ENCODE peak calls at places on chromosomes 1 and 21, in seven cellular contexts. F is MM.1S, Q is GM23248, M is hepatocyte, V is HCT116, J is PC-3, I is GM23338. L is an unnamed sample.

GRCh38 chr21:39676054-39676771 is 63.5 kb downstream of the B3GALT5 start:
- DNase-seq in F (peak), Q (peak), M (peak), V (no peak), J (peak), I (no peak), L (peak)

GRCh38 chr1:39632491-39633417 is 6.7 kb downstream of the HEYL start:
- DNase-seq in F (no peak), Q (peak), M (peak), V (no peak), J (peak), I (peak), L (peak)

GRCh38 chr1:213742992-213743391 is 244.8 kb upstream of the PROX1 start:
- DNase-seq in F (no peak), Q (no peak), M (no peak), V (no peak), J (no peak), I (no peak), L (no peak)

GRCh38 chr1:117003253-117003875 is 1.8 kb downstream of the CD101 start:
- DNase-seq in F (no peak), Q (no peak), M (no peak), V (no peak), J (no peak), I (no peak), L (no peak)

GRCh38 chr1:205217418-205217817 is 5.9 kb upstream of the DSTYK start:
- DNase-seq in F (no peak), Q (no peak), M (no peak), V (no peak), J (no peak), I (no peak), L (no peak)

GRCh38 chr1:231540847-231541246 is 12.4 kb downstream of the TSNAX start:
- DNase-seq in F (no peak), Q (no peak), M (no peak), V (no peak), J (no peak), I (no peak), L (no peak)

GRCh38 chr1:45974541-45975269 is 157.7 kb downstream of the PIK3R3 start:
- DNase-seq in F (no peak), Q (no peak), M (peak), V (no peak), J (peak), I (no peak), L (no peak)

GRCh38 chr1:46303872-46304326 is 401 bp downstream of the UQCRH start:
- DNase-seq in F (no peak), Q (no peak), M (no peak), V (no peak), J (no peak), I (peak), L (no peak)

GRCh38 chr1:12610305-12610935 is 7.6 kb downstream of the DHRS3 start:
- DNase-seq in F (no peak), Q (peak), M (no peak), V (no peak), J (peak), I (no peak), L (no peak)

GRCh38 chr1:174204697-174205308 is 45.5 kb downstream of the RABGAP1L start:
- DNase-seq in F (no peak), Q (no peak), M (no peak), V (peak), J (peak), I (no peak), L (no peak)

GRCh38 chr1:59947047-59947938 is 20.7 kb upstream of the CYP2J2 start:
- DNase-seq in F (peak), Q (peak), M (peak), V (peak), J (peak), I (peak), L (peak)

GRCh38 chr1:207316622-207317510 is 4.6 kb upstream of the CD55 start:
- DNase-seq in F (no peak), Q (no peak), M (peak), V (peak), J (peak), I (peak), L (no peak)

GRCh38 chr1:184664042-184664659 is 90.5 kb downstream of the EDEM3 start:
- DNase-seq in F (peak), Q (peak), M (peak), V (peak), J (peak), I (peak), L (peak)

GRCh38 chr21:29295066-29295650 is 3.6 kb upstream of the BACH1 start:
- DNase-seq in F (no peak), Q (no peak), M (no peak), V (no peak), J (no peak), I (no peak), L (no peak)

GRCh38 chr1:208252126-208252853 is 8.1 kb upstream of the PLXNA2 start:
- DNase-seq in F (no peak), Q (peak), M (peak), V (no peak), J (peak), I (peak), L (peak)

GRCh38 chr21:45309069-45309521 is 21.4 kb upstream of the POFUT2 start:
- DNase-seq in F (peak), Q (peak), M (peak), V (no peak), J (peak), I (peak), L (peak)

GRCh38 chr1:113391643-113392271 is 1.4 kb downstream of the MAGI3 start:
- DNase-seq in F (peak), Q (peak), M (peak), V (no peak), J (peak), I (no peak), L (peak)

GRCh38 chr1:166814611-166815010 is 24.7 kb upstream of the POGK start:
- DNase-seq in F (no peak), Q (peak), M (peak), V (no peak), J (peak), I (no peak), L (no peak)

GRCh38 chr1:72051538-72051937 is 230.8 kb downstream of the NEGR1 start:
- DNase-seq in F (no peak), Q (peak), M (peak), V (no peak), J (peak), I (no peak), L (no peak)

GRCh38 chr1:19065526-19066247 is 109.2 kb upstream of the IFFO2 start:
- DNase-seq in F (no peak), Q (no peak), M (no peak), V (no peak), J (no peak), I (no peak), L (no peak)

GRCh38 chr1:220874201-220874655 is 5.0 kb upstream of the HLX start:
- DNase-seq in F (peak), Q (peak), M (peak), V (peak), J (peak), I (peak), L (peak)

GRCh38 chr1:246837418-246838117 is 94.2 kb downstream of the AHCTF1 start:
- DNase-seq in F (no peak), Q (no peak), M (no peak), V (no peak), J (no peak), I (no peak), L (no peak)

GRCh38 chr1:50622259-50622658 is 199.0 kb upstream of the DMRTA2 start:
- DNase-seq in F (no peak), Q (no peak), M (no peak), V (no peak), J (no peak), I (no peak), L (no peak)

GRCh38 chr1:155607708-155608107 is 2.3 kb upstream of the MSTO1 start:
- DNase-seq in F (peak), Q (no peak), M (no peak), V (no peak), J (no peak), I (no peak), L (no peak)

GRCh38 chr1:16905112-16905855 is 9.5 kb downstream of the RNU1-2 start:
- DNase-seq in F (peak), Q (peak), M (peak), V (peak), J (peak), I (peak), L (peak)

GRCh38 chr1:241640867-241641542 is 836 bp upstream of the CHML start:
- DNase-seq in F (peak), Q (no peak), M (peak), V (no peak), J (peak), I (no peak), L (no peak)

GRCh38 chr1:210653771-210654170 is 325.1 kb downstream of the HHAT start:
- DNase-seq in F (no peak), Q (no peak), M (no peak), V (peak), J (no peak), I (no peak), L (peak)

GRCh38 chr1:37811027-37811655 is 3.1 kb upstream of the YRDC start:
- DNase-seq in F (peak), Q (peak), M (peak), V (peak), J (peak), I (peak), L (peak)

GRCh38 chr1:221743416-221744208 is 1.7 kb upstream of the DUSP10 start:
- DNase-seq in F (no peak), Q (no peak), M (no peak), V (no peak), J (no peak), I (peak), L (no peak)

GRCh38 chr21:42392731-42393442 is 3.0 kb downstream of the TMPRSS3 start:
- DNase-seq in F (no peak), Q (no peak), M (no peak), V (no peak), J (peak), I (no peak), L (no peak)

DNA sequence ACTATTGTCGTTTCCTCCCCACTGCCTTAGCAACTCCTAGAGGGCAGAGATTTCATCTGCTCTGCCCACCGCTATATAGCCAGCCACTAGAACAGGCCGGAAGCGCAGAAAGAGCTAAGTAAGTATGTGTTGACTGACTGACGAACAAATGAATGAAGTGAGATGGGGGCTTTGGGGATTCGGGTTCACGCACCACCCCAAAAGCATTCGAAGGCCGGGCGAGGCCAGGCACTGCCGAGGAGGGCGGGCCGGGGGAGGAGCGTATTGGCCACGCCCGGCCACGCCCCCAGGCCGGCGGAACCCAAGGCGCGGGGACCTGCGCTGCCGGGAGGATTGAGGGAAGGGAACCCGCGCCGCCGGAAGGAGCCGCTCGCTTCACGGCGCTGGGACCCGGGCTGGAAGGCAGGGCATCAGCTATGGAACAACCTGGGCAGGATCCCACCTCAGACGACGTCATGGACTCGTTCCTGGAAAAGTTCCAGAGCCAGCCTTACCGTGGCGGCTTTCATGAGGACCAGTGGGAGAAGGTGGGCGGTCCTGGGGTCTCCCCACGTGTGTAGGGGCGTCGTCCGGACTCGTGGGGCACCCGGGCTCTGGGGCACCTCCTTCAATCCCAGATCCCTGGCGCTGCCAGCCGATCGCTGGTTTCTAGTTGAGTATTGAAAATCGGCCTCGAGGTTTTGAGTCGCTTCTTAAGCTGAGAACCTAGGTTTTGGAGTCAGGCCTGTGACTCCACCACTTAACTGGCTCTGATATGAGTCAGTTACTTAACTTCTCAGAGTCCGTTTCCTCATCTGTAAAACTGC is at the start of gene TTC4:
- DNase-seq in F (peak), Q (peak), M (peak), V (peak), J (peak), I (peak), L (peak)
- TF ChIP-seq EZH2phosphoT487 in F (no peak), Q (no peak), M (no peak), V (no peak), J (no peak), I (no peak), L (no peak)

DNA sequence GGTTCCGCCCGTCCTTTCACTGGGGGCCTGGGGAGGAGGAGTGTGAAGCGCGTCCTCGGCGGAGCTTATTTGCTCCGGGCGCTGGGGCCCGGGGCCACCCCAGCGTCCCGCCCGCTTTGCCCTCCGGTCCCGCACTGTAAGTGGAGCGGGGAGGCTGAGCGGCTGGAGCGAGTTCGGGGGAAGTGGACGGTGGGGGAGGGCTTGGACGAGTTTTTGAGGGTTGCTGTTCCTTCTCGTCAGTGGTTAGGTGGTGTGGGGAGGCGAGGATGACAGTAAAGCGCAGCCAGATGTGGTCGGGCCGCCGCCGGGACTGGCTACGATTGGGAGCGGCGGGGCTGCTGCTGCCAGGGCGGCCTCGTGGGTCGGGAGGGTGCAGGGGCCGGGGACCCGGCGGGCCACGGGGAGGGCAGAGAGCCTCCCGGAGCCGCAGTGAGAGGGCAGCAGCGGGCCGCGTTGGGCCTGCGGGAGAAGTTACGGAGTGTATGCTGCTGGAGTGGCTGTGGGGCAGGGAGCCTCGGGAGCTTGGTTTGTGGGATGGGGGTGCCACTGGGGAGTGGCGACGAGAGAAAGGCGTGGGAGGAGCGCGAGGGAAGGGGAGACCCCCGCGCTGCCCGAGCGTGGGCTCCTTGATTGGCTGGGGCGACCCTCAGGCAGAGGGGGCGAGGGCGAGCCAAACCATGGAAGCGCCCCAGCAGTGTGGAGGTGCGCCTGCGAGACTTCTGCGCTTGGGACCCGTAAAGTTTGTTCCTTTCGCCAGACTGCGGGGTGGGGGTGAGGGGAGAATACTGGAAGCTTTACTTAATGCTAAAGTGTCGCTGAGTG is 2.1 kb downstream of the ADGRL2 start:
- DNase-seq in F (peak), Q (peak), M (peak), V (no peak), J (no peak), I (peak), L (peak)
- TF ChIP-seq EZH2 in F (no peak), Q (no peak), M (no peak), V (no peak), J (peak), I (no peak), L (no peak)

DNA sequence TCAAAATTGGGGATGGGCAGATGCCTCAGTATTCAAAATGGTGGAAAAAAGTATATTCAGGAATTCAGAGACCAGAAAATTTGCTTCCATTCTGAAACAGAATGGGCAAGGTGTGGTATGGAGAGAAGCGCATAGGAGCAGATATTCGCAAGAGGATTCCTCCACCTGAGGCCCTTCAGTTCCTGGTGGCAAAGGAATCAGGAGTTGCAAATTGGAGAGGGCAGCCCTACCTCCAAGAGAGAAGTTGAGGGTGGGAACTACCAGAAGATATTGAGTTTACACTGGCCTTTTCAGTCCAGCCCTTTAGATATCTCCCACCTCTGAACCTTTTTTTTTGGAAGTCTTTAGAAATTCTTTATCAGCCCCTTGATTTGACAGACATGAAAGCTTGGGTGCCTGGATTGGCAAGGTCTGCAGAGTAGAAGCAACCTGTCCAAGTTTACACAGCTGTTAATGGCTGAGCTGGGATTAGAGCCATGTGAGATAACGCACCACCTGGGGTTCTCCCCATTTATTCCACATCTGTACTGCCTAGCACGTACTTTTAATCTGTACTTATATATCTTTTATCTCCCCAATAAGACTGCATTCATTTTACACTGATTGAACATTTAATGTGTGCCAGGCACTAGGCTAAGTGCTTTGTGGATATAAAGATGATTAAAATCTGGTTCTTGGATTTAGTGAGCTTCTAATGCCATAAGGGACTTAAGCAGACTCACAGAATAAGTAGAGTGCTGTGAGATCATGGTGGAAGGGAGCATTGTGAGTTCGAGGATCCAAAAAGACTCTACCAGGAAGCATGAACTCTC is 99.5 kb downstream of the NGF start:
- DNase-seq in F (no peak), Q (no peak), M (no peak), V (no peak), J (no peak), I (no peak), L (no peak)
- TF ChIP-seq EZH2phosphoT487 in F (no peak), Q (no peak), M (no peak), V (no peak), J (no peak), I (no peak), L (no peak)

GRCh38 chr1:942411-942821 is 16.6 kb downstream of the NOC2L start:
- DNase-seq in F (no peak), Q (peak), M (peak), V (no peak), J (no peak), I (peak), L (peak)

GRCh38 chr1:941588-942383 is 17.3 kb downstream of the NOC2L start:
- DNase-seq in F (peak), Q (peak), M (peak), V (no peak), J (peak), I (peak), L (peak)

GRCh38 chr1:939511-940107 is 15.9 kb downstream of the SAMD11 start:
- DNase-seq in F (no peak), Q (peak), M (no peak), V (no peak), J (no peak), I (no peak), L (no peak)

GRCh38 chr1:940121-941026 is 16.7 kb downstream of the SAMD11 start:
- DNase-seq in F (peak), Q (peak), M (peak), V (no peak), J (peak), I (peak), L (peak)

DNA sequence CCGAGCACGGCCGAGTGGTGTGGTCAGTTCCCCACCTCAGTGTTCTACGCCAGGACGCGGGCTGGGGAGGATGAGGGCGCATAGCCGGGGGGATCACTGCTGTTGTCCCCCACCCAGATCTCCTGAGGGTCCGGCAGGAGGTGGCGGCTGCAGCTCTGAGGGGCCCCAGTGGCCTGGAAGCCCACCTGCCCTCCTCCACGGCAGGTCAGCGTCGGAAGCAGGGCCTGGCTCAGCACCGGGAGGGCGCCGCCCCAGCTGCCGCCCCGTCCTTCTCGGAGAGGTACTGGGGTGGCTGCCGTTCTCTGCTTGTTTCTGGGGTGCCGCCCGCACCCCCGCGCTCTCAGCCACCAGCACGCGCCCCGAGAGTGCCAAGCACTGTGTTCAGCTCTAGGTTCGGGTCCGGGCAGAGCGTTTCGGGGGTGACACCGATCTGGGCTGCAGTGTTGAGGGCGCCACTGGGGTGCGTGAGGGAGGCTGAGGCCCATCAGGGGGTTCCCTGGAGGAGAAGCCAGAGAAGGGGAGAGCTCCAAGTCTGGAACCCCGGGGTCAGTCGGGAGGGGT is 17.4 kb downstream of the SAMD11 start:
- DNase-seq in F (no peak), Q (peak), M (no peak), V (no peak), J (no peak), I (no peak), L (no peak)
- TF ChIP-seq EZH2 in F (no peak), Q (no peak), M (peak), V (no peak), J (no peak), I (no peak), L (peak)

DNA sequence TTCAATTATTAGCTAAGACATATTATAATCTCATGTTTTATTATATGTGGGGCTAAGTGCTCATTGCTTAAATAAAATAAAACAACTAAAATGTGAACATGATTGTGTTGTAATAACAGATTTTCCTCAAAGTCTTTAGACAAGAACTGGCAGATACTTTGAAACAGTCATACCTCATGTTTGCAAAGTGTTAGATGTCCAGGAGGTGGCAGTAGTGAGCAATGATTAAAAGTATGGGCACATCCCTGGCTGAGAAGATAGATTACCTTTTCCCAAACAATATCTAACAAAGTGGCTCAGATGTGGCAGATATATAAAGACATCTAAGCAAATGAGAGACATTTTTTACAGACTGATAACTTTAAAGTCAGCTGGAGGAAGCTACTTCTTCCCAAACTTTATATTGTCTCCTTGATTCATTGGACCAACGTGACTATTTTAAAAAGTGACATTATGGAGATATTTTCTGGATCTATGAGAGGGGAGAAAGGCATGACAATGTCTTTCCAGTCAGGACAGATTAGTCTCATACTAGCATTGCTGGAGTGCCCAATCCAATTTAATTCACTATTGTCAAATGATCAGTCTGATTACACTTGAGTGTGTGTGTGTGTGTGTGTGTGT is 269.8 kb downstream of the S1PR1 start:
- DNase-seq in F (peak), Q (peak), M (peak), V (peak), J (peak), I (peak), L (peak)
- TF ChIP-seq EZH2phosphoT487 in F (no peak), Q (no peak), M (no peak), V (no peak), J (no peak), I (no peak), L (no peak)